ENCODE peak calls at places on chromosomes 7 and 10, in six cellular contexts. A is mammary epithelial cell; T is fibroblast of lung; S is HL-60; Y is CD8-positive, alpha-beta T cell; L is uterus. K is an unnamed sample.

GRCh38 chr10:1903982-1904381 is 166.7 kb upstream of the ADARB2 start:
- DNase-seq in A (no peak), T (no peak), S (no peak), Y (no peak), L (no peak), K (no peak)

GRCh38 chr10:131650169-131650705 is 250.6 kb upstream of the PPP2R2D start:
- DNase-seq in A (no peak), T (no peak), S (no peak), Y (no peak), L (no peak), K (no peak)

GRCh38 chr7:39541493-39541892 is 24.7 kb upstream of the YAE1 start:
- DNase-seq in A (no peak), T (no peak), S (no peak), Y (no peak), L (no peak), K (no peak)

GRCh38 chr7:151918444-151918843 is 37.8 kb upstream of the GALNTL5 start:
- DNase-seq in A (no peak), T (no peak), S (no peak), Y (no peak), L (no peak), K (peak)

GRCh38 chr7:120806669-120807068 is 51.3 kb downstream of the TSPAN12 start:
- DNase-seq in A (no peak), T (peak), S (no peak), Y (no peak), L (no peak), K (no peak)

GRCh38 chr10:21423338-21423737 is 102.1 kb downstream of the SKIDA1 start:
- DNase-seq in A (no peak), T (no peak), S (no peak), Y (no peak), L (no peak), K (no peak)

GRCh38 chr10:96910488-96911395 is 78.6 kb downstream of the LCOR start:
- DNase-seq in A (peak), T (peak), S (peak), Y (no peak), L (no peak), K (no peak)

GRCh38 chr7:28674359-28674782 is 262.1 kb downstream of the CREB5 start:
- DNase-seq in A (peak), T (no peak), S (no peak), Y (no peak), L (no peak), K (no peak)

GRCh38 chr10:124001391-124002260 is 91.8 kb downstream of the CHST15 start:
- DNase-seq in A (no peak), T (no peak), S (no peak), Y (no peak), L (no peak), K (peak)

GRCh38 chr10:88499569-88500470 is 83.3 kb downstream of the RNLS start:
- DNase-seq in A (peak), T (peak), S (no peak), Y (no peak), L (peak), K (no peak)

GRCh38 chr10:106929291-106929925 is 235.1 kb downstream of the SORCS1 start:
- DNase-seq in A (no peak), T (no peak), S (no peak), Y (no peak), L (no peak), K (no peak)

GRCh38 chr10:58998924-58999713 is 177.3 kb upstream of the PHYHIPL start:
- DNase-seq in A (no peak), T (peak), S (no peak), Y (no peak), L (peak), K (peak)

GRCh38 chr10:86899670-86900276 is 57.6 kb downstream of the MMRN2 start:
- DNase-seq in A (peak), T (peak), S (peak), Y (peak), L (peak), K (peak)

GRCh38 chr7:107078517-107078966 is 34.0 kb downstream of the PRKAR2B start:
- DNase-seq in A (peak), T (peak), S (no peak), Y (no peak), L (no peak), K (no peak)

GRCh38 chr10:124671486-124672075 is 72.6 kb downstream of the FAM53B start:
- DNase-seq in A (peak), T (peak), S (peak), Y (no peak), L (no peak), K (no peak)

GRCh38 chr10:44581996-44582395 is 197.1 kb upstream of the CXCL12 start:
- DNase-seq in A (no peak), T (no peak), S (no peak), Y (no peak), L (no peak), K (no peak)

GRCh38 chr7:106891545-106892410 is 26.7 kb downstream of the PIK3CG start:
- DNase-seq in A (no peak), T (no peak), S (no peak), Y (no peak), L (no peak), K (no peak)

GRCh38 chr7:51186531-51186930 is 130.1 kb downstream of the COBL start:
- DNase-seq in A (no peak), T (peak), S (no peak), Y (no peak), L (no peak), K (no peak)

GRCh38 chr10:126223512-126224067 is 164.7 kb downstream of the ADAM12 start:
- DNase-seq in A (no peak), T (no peak), S (no peak), Y (no peak), L (no peak), K (no peak)

GRCh38 chr10:87618470-87619423 is 40.9 kb upstream of the PAPSS2 start:
- DNase-seq in A (peak), T (no peak), S (no peak), Y (no peak), L (no peak), K (no peak)

GRCh38 chr10:35911233-35911632 is 269.1 kb upstream of the FZD8 start:
- DNase-seq in A (no peak), T (no peak), S (no peak), Y (no peak), L (no peak), K (no peak)

GRCh38 chr10:31619410-31620095 is 300.5 kb downstream of the ZEB1 start:
- DNase-seq in A (no peak), T (no peak), S (no peak), Y (no peak), L (no peak), K (no peak)

GRCh38 chr10:31622993-31623392 is 304.0 kb downstream of the ZEB1 start:
- DNase-seq in A (no peak), T (peak), S (no peak), Y (no peak), L (no peak), K (peak)

GRCh38 chr10:31620236-31621151 is 301.5 kb downstream of the ZEB1 start:
- DNase-seq in A (no peak), T (peak), S (no peak), Y (no peak), L (peak), K (peak)

GRCh38 chr10:31621733-31622132 is 302.7 kb downstream of the ZEB1 start:
- DNase-seq in A (no peak), T (no peak), S (no peak), Y (no peak), L (no peak), K (no peak)

DNA sequence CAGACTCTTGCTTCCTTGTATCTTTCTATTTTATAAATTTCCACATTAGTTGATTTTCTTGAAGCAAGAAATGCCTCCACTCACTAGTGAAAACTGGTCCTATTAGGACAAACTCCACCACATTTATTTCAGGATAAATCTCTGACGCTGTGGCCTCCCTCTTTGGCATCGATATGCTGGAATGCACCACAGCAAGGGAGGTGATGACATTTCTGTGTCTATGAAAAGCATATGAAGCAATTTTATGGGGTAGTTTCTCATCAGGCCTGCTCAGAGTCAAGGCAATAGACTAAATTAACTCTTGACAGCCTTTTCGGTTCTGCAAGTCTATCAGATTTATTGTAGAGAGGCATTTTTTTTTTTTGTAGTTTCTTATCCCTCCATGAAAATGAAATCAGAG is 304.4 kb downstream of the ZEB1 start:
- DNase-seq in A (no peak), T (peak), S (no peak), Y (no peak), L (peak), K (peak)
- H3K27ac ChIP-seq in A (no peak), T (no peak), S (no peak), Y (no peak), L (peak), K (peak)

GRCh38 chr7:150369740-150370501 is 1.3 kb downstream of the REPIN1 start:
- DNase-seq in A (no peak), T (no peak), S (peak), Y (no peak), L (no peak), K (no peak)
- H3K4me3 ChIP-seq in A (no peak), T (peak), S (peak), Y (peak), L (peak), K (peak)

GRCh38 chr7:143269254-143269653 is 6.0 kb downstream of the GSTK1 start:
- DNase-seq in A (no peak), T (no peak), S (peak), Y (no peak), L (no peak), K (no peak)
- H3K27ac ChIP-seq in A (no peak), T (no peak), S (no peak), Y (no peak), L (no peak), K (no peak)

DNA sequence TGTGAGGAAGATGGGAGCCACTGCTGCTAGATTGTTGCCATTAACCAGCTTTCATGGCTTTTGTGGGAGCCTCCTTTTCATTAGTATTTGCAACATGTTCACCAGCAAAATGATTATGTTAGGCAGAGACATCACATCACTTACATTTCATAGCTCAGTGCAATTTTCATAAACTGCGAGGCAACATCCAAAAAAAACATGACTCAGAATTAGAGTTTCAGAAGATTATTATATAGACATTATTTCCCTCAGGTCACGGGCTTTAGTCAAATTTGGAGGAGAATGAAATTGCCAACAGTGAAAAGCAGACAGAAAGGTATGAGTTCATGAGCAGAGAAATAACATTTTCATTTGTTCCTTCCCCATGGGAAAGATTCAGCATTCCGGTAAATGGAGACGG is 573.1 kb downstream of the AUTS2 start:
- DNase-seq in A (no peak), T (no peak), S (no peak), Y (no peak), L (no peak), K (no peak)
- H3K4me3 ChIP-seq in A (no peak), T (no peak), S (no peak), Y (no peak), L (no peak), K (no peak)

DNA sequence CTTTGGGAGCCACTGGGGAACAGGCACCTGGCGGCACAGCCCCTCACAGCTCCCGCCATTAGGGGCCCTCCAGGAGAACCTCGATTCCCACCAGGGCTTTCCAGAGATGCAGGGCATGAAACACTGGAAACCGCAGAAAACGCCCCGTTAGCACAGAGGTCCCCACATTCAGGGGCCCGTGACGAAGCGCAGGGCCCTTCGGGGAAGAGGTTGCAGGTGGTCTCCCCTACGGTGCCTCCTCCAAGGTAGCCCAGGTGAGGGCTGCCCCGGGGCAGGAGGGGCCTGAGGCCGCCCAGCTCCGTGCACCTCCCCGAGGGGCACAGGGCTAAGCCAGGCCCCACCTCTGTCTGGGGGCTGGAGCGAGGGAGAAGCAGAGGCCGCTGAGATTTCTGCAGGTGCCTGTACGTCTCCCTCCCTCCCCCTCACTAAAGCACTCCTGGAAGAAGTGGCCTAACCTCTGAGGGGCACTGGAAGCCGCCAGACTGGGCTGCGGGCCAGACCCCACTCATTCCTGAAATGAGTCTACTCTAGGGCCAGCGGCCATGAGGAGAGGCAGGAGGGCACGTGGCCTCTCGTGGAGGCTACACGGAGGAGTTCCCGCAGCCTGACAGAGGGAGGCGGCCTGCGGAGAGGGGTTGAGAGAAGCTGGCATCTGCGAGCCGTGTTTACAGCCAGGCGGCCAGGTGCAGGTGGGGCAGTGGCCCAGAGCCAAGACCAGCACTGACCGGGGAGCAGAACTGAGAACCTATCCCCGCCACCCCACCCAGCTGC is 6.9 kb downstream of the PDGFA start:
- DNase-seq in A (peak), T (no peak), S (no peak), Y (no peak), L (peak), K (no peak)
- H3K27ac ChIP-seq in A (peak), T (peak), S (no peak), Y (no peak), L (peak), K (peak)

GRCh38 chr7:6516387-6516983 is 34.8 kb downstream of the GRID2IP start:
- DNase-seq in A (peak), T (peak), S (peak), Y (peak), L (peak), K (peak)
- H3K4me3 ChIP-seq in A (peak), T (no peak), S (peak), Y (peak), L (no peak), K (peak)

GRCh38 chr7:155490697-155491628 is 33.0 kb downstream of the EN2 start:
- DNase-seq in A (no peak), T (no peak), S (peak), Y (no peak), L (peak), K (no peak)
- H3K27ac ChIP-seq in A (no peak), T (no peak), S (no peak), Y (no peak), L (no peak), K (no peak)

GRCh38 chr10:112526906-112527305 is 79.9 kb downstream of the VTI1A start:
- DNase-seq in A (no peak), T (peak), S (no peak), Y (no peak), L (no peak), K (no peak)
- H3K4me3 ChIP-seq in A (no peak), T (peak), S (no peak), Y (no peak), L (no peak), K (no peak)

DNA sequence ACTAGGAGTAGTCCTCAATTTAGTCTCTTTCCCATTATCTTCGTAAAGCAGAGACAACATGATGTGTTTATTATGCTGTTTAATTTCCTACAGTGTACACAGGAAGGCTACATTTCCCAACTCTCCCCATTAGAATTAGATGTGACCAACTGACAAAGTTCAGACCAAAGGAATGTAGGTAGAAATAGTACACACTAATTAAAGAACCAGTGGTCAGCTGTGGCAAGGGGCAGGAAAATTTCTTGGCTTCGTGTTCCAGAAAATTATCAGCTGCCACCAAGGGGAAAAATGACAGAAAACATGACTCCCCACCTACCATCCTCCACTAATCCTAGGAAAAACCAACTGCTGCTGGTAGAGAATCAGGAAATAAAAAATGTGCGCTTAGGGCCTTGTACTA is 125.6 kb downstream of the PPP1R3A start:
- DNase-seq in A (no peak), T (no peak), S (no peak), Y (no peak), L (no peak), K (no peak)
- H3K27ac ChIP-seq in A (no peak), T (no peak), S (no peak), Y (no peak), L (no peak), K (no peak)